ENCODE peak calls at places on chromosomes 16 and 17, in six cellular contexts. S, H, U, J, C and E are unnamed samples. For H3K4me1, the result is how much of the 10 kb centered on the place peaks cover.

GRCh38 chr16:48101069-48101674 is 54.6 kb downstream of the ABCC12 start:
- DNase-seq in U (no peak), J (no peak), H (no peak), S (no peak), C (no peak), E (no peak)

GRCh38 chr17:49021095-49021767 is 24.0 kb downstream of the IGF2BP1 start:
- DNase-seq in H (no peak), J (no peak), U (no peak), C (no peak), S (no peak), E (no peak)

GRCh38 chr17:13407381-13407780 is 194.3 kb downstream of the HS3ST3A1 start:
- DNase-seq in C (no peak), S (no peak), H (no peak), U (no peak), J (no peak), E (no peak)

GRCh38 chr16:50585331-50585776 is 37.2 kb downstream of the NKD1 start:
- DNase-seq in S (peak), H (no peak), J (no peak), C (peak), U (peak), E (no peak)

GRCh38 chr17:41784207-41784744 is 2.2 kb downstream of the JUP start:
- DNase-seq in H (no peak), U (no peak), J (peak), C (peak), S (no peak), E (no peak)

GRCh38 chr16:58026705-58027340 is 1.3 kb downstream of the MMP15 start:
- DNase-seq in U (no peak), J (peak), H (no peak), S (no peak), C (peak), E (no peak)

GRCh38 chr16:2532494-2533141 is 1.4 kb upstream of the CEMP1 start:
- DNase-seq in S (peak), C (peak), J (no peak), U (peak), H (peak), E (no peak)

GRCh38 chr17:29102046-29102445 is 59.1 kb downstream of the PIPOX start:
- DNase-seq in H (no peak), J (no peak), C (no peak), S (no peak), U (no peak), E (no peak)

GRCh38 chr16:53565300-53565699 is 62.3 kb upstream of the AKTIP start:
- DNase-seq in S (no peak), J (no peak), U (no peak), H (no peak), C (no peak), E (no peak)

GRCh38 chr17:17491546-17491988 is 4.6 kb downstream of the RASD1 start:
- DNase-seq in S (no peak), J (no peak), C (no peak), H (no peak), U (no peak), E (no peak)

GRCh38 chr16:86030116-86030515 is 131.2 kb downstream of the IRF8 start:
- DNase-seq in C (no peak), J (no peak), U (peak), H (no peak), S (no peak), E (no peak)

GRCh38 chr16:59305850-59306249 is 571.7 kb upstream of the GOT2 start:
- DNase-seq in J (no peak), S (no peak), C (no peak), U (no peak), H (no peak), E (no peak)

GRCh38 chr17:39555368-39555767 is 52.4 kb downstream of the NEUROD2 start:
- DNase-seq in S (no peak), U (no peak), H (no peak), J (no peak), C (no peak), E (no peak)

GRCh38 chr16:80583466-80583865 is 42.7 kb downstream of the DYNLRB2 start:
- DNase-seq in S (no peak), C (no peak), H (no peak), J (no peak), U (peak), E (no peak)

GRCh38 chr17:8532021-8532420 is 96.3 kb downstream of the NDEL1 start:
- DNase-seq in U (no peak), H (no peak), C (peak), J (peak), S (no peak), E (no peak)

GRCh38 chr17:8537734-8538133 is 92.8 kb downstream of the MYH10 start:
- DNase-seq in J (no peak), U (no peak), H (no peak), C (no peak), S (no peak), E (no peak)

GRCh38 chr17:8534498-8535188 is 95.9 kb downstream of the MYH10 start:
- DNase-seq in J (no peak), H (no peak), S (no peak), C (no peak), U (no peak), E (no peak)
- H3K27ac ChIP-seq in J (no peak), H (no peak), S (no peak), C (no peak), U (peak), E (no peak)

DNA sequence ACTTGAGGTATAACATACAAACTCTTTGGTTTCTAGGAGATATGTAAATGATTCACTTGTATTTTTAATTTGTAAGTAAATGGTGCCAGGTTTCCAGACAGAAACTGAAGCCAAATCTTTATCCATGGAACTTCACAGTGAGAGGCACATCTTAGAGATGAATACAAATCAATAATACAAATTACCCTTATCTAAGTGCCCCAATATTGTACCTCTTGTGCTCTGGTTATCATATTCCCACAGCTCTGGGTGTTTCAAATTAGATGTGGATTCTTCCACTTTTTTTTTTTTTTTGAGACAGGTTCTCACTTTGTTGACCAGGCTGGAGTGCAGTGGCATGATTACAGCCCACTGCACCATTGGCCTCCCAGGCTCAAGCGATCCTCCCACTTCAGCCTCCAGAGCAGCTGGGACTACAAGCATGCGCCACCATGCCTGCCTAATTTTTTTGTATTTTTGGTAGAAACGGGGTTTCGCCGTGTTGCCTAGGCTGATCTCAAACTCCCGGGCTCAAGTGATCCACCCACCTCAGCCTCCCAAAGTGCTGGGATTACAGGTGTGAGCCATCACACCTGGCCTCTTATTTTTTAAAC is 38.0 kb upstream of the DHX40 start:
- DNase-seq in J (no peak), S (no peak), H (no peak), U (no peak), C (no peak), E (no peak)
- H3K4me1 ChIP-seq in J (under half), S (under half), H (under half), U (under half), C (under half), E (under half)

GRCh38 chr17:80283116-80283852 is 22.6 kb downstream of the RNF213 start:
- DNase-seq in H (no peak), C (no peak), J (no peak), S (no peak), U (no peak), E (no peak)
- H3K27ac ChIP-seq in H (no peak), C (no peak), J (no peak), S (no peak), U (no peak), E (no peak)

GRCh38 chr17:30318190-30318589 is 15.7 kb downstream of the TMIGD1 start:
- DNase-seq in S (no peak), H (no peak), U (no peak), C (no peak), J (no peak), E (no peak)
- H3K4me1 ChIP-seq in S (under half), H (under half), U (under half), C (under half), J (under half), E (under half)

DNA sequence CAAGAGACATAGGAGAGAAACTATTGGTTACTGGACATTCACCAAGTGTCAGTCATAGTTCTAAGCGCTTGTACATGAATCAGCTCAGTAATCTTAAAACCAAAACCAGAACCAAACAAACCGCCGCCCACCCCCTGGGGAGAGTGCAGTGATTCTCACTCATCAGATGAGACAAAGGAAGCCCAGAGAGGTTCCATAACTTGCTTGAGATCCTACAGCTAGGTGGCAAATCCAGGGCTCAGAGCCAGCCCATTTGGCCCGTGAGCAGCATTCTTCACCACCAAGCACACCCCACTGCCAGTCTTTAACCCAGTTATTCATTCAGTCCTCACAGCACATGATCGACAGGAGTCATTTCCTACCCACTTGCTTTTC is 37.2 kb upstream of the RGS9 start:
- DNase-seq in C (peak), J (peak), H (no peak), S (no peak), U (peak), E (peak)
- H3K27ac ChIP-seq in C (peak), J (peak), H (peak), S (peak), U (peak), E (no peak)

DNA sequence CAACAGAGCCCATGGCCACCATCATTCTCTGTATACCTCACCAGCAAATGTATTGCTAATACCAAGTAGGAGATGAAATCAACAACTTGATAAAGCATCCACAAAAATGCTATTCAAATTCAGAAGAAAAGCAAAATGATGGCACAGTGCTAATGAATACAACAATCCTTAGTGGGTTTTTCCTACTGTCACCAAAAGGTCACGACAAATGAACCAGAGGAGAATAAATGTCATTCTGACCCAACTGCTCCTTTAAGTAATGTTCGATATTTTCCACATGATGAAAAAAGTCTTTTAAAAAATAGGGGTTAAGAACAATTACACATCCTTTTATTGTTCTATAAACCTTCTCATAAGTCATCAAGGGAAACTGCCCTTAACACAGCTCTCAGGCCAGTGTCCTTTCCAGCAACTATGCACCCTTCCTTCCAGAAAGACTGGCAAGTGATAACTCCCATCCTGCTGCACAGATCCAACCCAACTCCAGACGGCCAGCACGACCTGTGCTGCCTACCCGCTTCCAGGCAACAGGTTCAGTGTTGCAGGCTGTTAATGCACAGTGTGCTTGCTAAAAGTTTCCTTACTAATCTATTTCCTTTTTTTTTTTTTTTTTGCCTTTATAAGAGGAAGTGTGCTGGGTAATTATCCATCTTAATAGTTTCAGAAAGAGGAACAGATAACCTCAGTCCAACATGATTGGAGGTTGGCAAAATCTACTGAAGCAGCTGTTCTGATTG is 15.4 kb downstream of the FBXO31 start:
- DNase-seq in S (no peak), H (no peak), U (no peak), C (no peak), J (no peak), E (no peak)
- H3K4me1 ChIP-seq in S (under half), H (under half), U (under half), C (under half), J (under half), E (under half)